ENCODE peak calls at places on chromosomes 1 and 21, in five cellular contexts. One of them, this sample, is unnamed. For H3K4me1, the result is how much of the 10 kb centered on the place peaks cover.

GRCh38 chr1:215819114-215819513 is 252.0 kb downstream of the KCTD3 start:
- DNase-seq in heart right ventricle: no peak
- DNase-seq in tibial artery: no peak
- DNase-seq in mesenchymal stem cell: peak
- DNase-seq in A549: no peak
- DNase-seq in this sample: no peak

GRCh38 chr1:34970220-34970735 is 14.9 kb downstream of the TMEM35B start:
- DNase-seq in heart right ventricle: no peak
- DNase-seq in mesenchymal stem cell: no peak
- DNase-seq in A549: no peak
- DNase-seq in tibial artery: no peak
- DNase-seq in this sample: no peak

GRCh38 chr1:117630423-117630998 is 24.7 kb downstream of the TENT5C start:
- DNase-seq in tibial artery: no peak
- DNase-seq in A549: no peak
- DNase-seq in mesenchymal stem cell: no peak
- DNase-seq in heart right ventricle: peak
- DNase-seq in this sample: no peak

GRCh38 chr1:151935154-151935553 is 25.8 kb upstream of the THEM4 start:
- DNase-seq in heart right ventricle: no peak
- DNase-seq in mesenchymal stem cell: peak
- DNase-seq in A549: no peak
- DNase-seq in tibial artery: no peak
- DNase-seq in this sample: no peak

GRCh38 chr1:89995595-89996397 is 886 bp downstream of the ZNF326 start:
- DNase-seq in mesenchymal stem cell: peak
- DNase-seq in heart right ventricle: no peak
- DNase-seq in tibial artery: no peak
- DNase-seq in A549: no peak
- DNase-seq in this sample: no peak

GRCh38 chr1:68174173-68175113 is 57.9 kb downstream of the WLS start:
- DNase-seq in tibial artery: peak
- DNase-seq in heart right ventricle: peak
- DNase-seq in mesenchymal stem cell: peak
- DNase-seq in A549: peak
- DNase-seq in this sample: no peak

GRCh38 chr1:121408354-121408753 is 223.6 kb downstream of the SRGAP2C start:
- DNase-seq in mesenchymal stem cell: no peak
- DNase-seq in tibial artery: no peak
- DNase-seq in A549: no peak
- DNase-seq in heart right ventricle: no peak
- DNase-seq in this sample: no peak

GRCh38 chr1:53342735-53343470 is 15.0 kb upstream of the LRP8 start:
- DNase-seq in heart right ventricle: no peak
- DNase-seq in mesenchymal stem cell: no peak
- DNase-seq in A549: no peak
- DNase-seq in tibial artery: peak
- DNase-seq in this sample: no peak

GRCh38 chr1:224852901-224853568 is 76.4 kb upstream of the DNAH14 start:
- DNase-seq in A549: peak
- DNase-seq in tibial artery: no peak
- DNase-seq in mesenchymal stem cell: peak
- DNase-seq in heart right ventricle: no peak
- DNase-seq in this sample: no peak

GRCh38 chr1:48761986-48762385 is 14.7 kb downstream of the BEND5 start:
- DNase-seq in A549: no peak
- DNase-seq in tibial artery: no peak
- DNase-seq in heart right ventricle: no peak
- DNase-seq in mesenchymal stem cell: no peak
- DNase-seq in this sample: no peak

GRCh38 chr1:115188680-115189395 is 99.5 kb upstream of the TSPAN2 start:
- DNase-seq in heart right ventricle: no peak
- DNase-seq in mesenchymal stem cell: no peak
- DNase-seq in A549: no peak
- DNase-seq in tibial artery: no peak
- DNase-seq in this sample: no peak

GRCh38 chr1:244353572-244354091 is 98.1 kb downstream of the ADSS2 start:
- DNase-seq in heart right ventricle: peak
- DNase-seq in tibial artery: peak
- DNase-seq in A549: peak
- DNase-seq in mesenchymal stem cell: peak
- DNase-seq in this sample: no peak

GRCh38 chr1:113976609-113977278 is 2.5 kb upstream of the OLFML3 start:
- DNase-seq in mesenchymal stem cell: peak
- DNase-seq in A549: no peak
- DNase-seq in tibial artery: no peak
- DNase-seq in heart right ventricle: peak
- DNase-seq in this sample: no peak

GRCh38 chr21:45559216-45560105 is 17.2 kb upstream of the SLC19A1 start:
- DNase-seq in heart right ventricle: no peak
- DNase-seq in tibial artery: peak
- DNase-seq in mesenchymal stem cell: no peak
- DNase-seq in A549: no peak
- DNase-seq in this sample: no peak

GRCh38 chr1:230377851-230378250 is 48.3 kb downstream of the PGBD5 start:
- DNase-seq in A549: no peak
- DNase-seq in tibial artery: no peak
- DNase-seq in heart right ventricle: no peak
- DNase-seq in mesenchymal stem cell: no peak
- DNase-seq in this sample: no peak

GRCh38 chr1:212440419-212440818 is 7.7 kb downstream of the NENF start:
- DNase-seq in tibial artery: no peak
- DNase-seq in mesenchymal stem cell: no peak
- DNase-seq in heart right ventricle: no peak
- DNase-seq in A549: no peak
- DNase-seq in this sample: no peak

GRCh38 chr1:233025156-233025555 is 74.7 kb downstream of the NTPCR start:
- DNase-seq in mesenchymal stem cell: peak
- DNase-seq in heart right ventricle: peak
- DNase-seq in A549: peak
- DNase-seq in tibial artery: no peak
- DNase-seq in this sample: no peak

GRCh38 chr1:14543191-14543849 is 55.2 kb upstream of the KAZN start:
- DNase-seq in heart right ventricle: no peak
- DNase-seq in tibial artery: no peak
- DNase-seq in mesenchymal stem cell: no peak
- DNase-seq in A549: no peak
- DNase-seq in this sample: no peak

GRCh38 chr1:172293379-172293778 is 127.1 kb upstream of the C1orf105 start:
- DNase-seq in A549: no peak
- DNase-seq in mesenchymal stem cell: peak
- DNase-seq in tibial artery: no peak
- DNase-seq in heart right ventricle: no peak
- DNase-seq in this sample: no peak

GRCh38 chr21:34614693-34615486 is at the start of gene RCAN1:
- DNase-seq in heart right ventricle: peak
- DNase-seq in mesenchymal stem cell: peak
- DNase-seq in tibial artery: peak
- DNase-seq in A549: peak
- DNase-seq in this sample: peak

GRCh38 chr1:86965012-86965826 is 50.8 kb downstream of the HS2ST1 start:
- DNase-seq in heart right ventricle: peak
- DNase-seq in A549: peak
- DNase-seq in mesenchymal stem cell: peak
- DNase-seq in tibial artery: no peak
- DNase-seq in this sample: no peak

GRCh38 chr1:27581823-27582243 is 22.1 kb downstream of the AHDC1 start:
- DNase-seq in A549: no peak
- DNase-seq in tibial artery: peak
- DNase-seq in heart right ventricle: no peak
- DNase-seq in mesenchymal stem cell: no peak
- DNase-seq in this sample: no peak

GRCh38 chr1:58881471-58881994 is 97.7 kb upstream of the JUN start:
- DNase-seq in A549: peak
- DNase-seq in tibial artery: peak
- DNase-seq in mesenchymal stem cell: peak
- DNase-seq in heart right ventricle: no peak
- DNase-seq in this sample: no peak

GRCh38 chr1:60942291-60942690 is 140.1 kb upstream of the NFIA start:
- DNase-seq in A549: no peak
- DNase-seq in mesenchymal stem cell: no peak
- DNase-seq in tibial artery: no peak
- DNase-seq in heart right ventricle: no peak
- DNase-seq in this sample: no peak

GRCh38 chr1:7300893-7301292 is 470.2 kb upstream of the VAMP3 start:
- DNase-seq in tibial artery: no peak
- DNase-seq in A549: peak
- DNase-seq in heart right ventricle: no peak
- DNase-seq in mesenchymal stem cell: peak
- DNase-seq in this sample: no peak

GRCh38 chr1:247293047-247293446 is 37.2 kb downstream of the VN1R5 start:
- DNase-seq in mesenchymal stem cell: no peak
- DNase-seq in heart right ventricle: no peak
- DNase-seq in tibial artery: peak
- DNase-seq in A549: no peak
- DNase-seq in this sample: no peak

GRCh38 chr1:58251415-58252073 is 295.0 kb downstream of the OMA1 start:
- DNase-seq in tibial artery: no peak
- DNase-seq in heart right ventricle: no peak
- DNase-seq in mesenchymal stem cell: no peak
- DNase-seq in A549: no peak
- DNase-seq in this sample: no peak

DNA sequence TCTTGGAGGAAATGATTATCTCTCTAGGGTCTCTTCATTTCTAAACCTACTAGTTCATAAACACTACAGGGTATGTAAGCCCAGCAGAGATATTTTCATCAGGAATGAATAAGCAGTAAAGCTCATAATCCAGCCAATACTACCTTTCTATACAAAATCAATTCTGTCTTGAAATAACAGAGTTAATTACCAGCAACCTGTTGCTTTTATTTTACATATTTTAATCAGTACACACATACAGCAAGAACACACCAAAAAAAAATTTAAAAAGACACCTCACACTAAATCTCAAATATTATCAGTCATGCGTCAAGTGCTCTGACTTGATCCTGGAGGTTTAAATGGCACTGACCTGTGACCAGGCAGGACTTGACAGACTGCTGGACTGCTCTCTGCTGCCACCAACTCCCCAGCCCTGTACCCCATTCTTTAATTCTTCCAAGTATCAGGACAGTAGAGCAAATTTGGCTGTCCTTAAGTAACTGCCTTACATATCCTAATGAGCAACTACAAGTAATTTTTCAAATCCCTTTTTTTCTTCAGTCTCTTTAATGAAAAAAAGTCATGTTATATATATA is 98.5 kb downstream of the CDC42BPA start:
- DNase-seq in tibial artery: no peak
- DNase-seq in mesenchymal stem cell: no peak
- DNase-seq in A549: no peak
- DNase-seq in heart right ventricle: no peak
- DNase-seq in this sample: no peak
- H3K27ac ChIP-seq in tibial artery: no peak
- H3K27ac ChIP-seq in mesenchymal stem cell: no peak
- H3K27ac ChIP-seq in A549: no peak
- H3K27ac ChIP-seq in heart right ventricle: no peak
- H3K27ac ChIP-seq in this sample: no peak

GRCh38 chr1:93668951-93669350 is 12.7 kb downstream of the BCAR3 start:
- DNase-seq in A549: no peak
- DNase-seq in tibial artery: no peak
- DNase-seq in heart right ventricle: no peak
- DNase-seq in mesenchymal stem cell: no peak
- DNase-seq in this sample: no peak

GRCh38 chr1:93666613-93667384 is 14.8 kb downstream of the BCAR3 start:
- DNase-seq in A549: peak
- DNase-seq in mesenchymal stem cell: no peak
- DNase-seq in tibial artery: no peak
- DNase-seq in heart right ventricle: peak
- DNase-seq in this sample: no peak

GRCh38 chr1:93667642-93668041 is 14.0 kb downstream of the BCAR3 start:
- DNase-seq in A549: no peak
- DNase-seq in heart right ventricle: no peak
- DNase-seq in mesenchymal stem cell: no peak
- DNase-seq in tibial artery: no peak
- DNase-seq in this sample: no peak

GRCh38 chr1:93669369-93669768 is 12.3 kb downstream of the BCAR3 start:
- DNase-seq in heart right ventricle: no peak
- DNase-seq in A549: no peak
- DNase-seq in mesenchymal stem cell: peak
- DNase-seq in tibial artery: no peak
- DNase-seq in this sample: no peak

GRCh38 chr1:93668121-93668520 is 13.5 kb downstream of the BCAR3 start:
- DNase-seq in A549: no peak
- DNase-seq in mesenchymal stem cell: peak
- DNase-seq in tibial artery: no peak
- DNase-seq in heart right ventricle: no peak
- DNase-seq in this sample: no peak
- H3K4me1 ChIP-seq in A549: half or more
- H3K4me1 ChIP-seq in mesenchymal stem cell: under half
- H3K4me1 ChIP-seq in tibial artery: half or more
- H3K4me1 ChIP-seq in heart right ventricle: half or more
- H3K4me1 ChIP-seq in this sample: under half

GRCh38 chr1:91070274-91070673 is 48.4 kb upstream of the ZNF644 start:
- DNase-seq in A549: no peak
- DNase-seq in tibial artery: no peak
- DNase-seq in mesenchymal stem cell: no peak
- DNase-seq in heart right ventricle: no peak
- DNase-seq in this sample: no peak
- H3K4me3 ChIP-seq in A549: no peak
- H3K4me3 ChIP-seq in tibial artery: no peak
- H3K4me3 ChIP-seq in mesenchymal stem cell: no peak
- H3K4me3 ChIP-seq in heart right ventricle: no peak
- H3K4me3 ChIP-seq in this sample: no peak

GRCh38 chr1:41493117-41493536 is 8.6 kb upstream of the EDN2 start:
- DNase-seq in A549: peak
- DNase-seq in tibial artery: no peak
- DNase-seq in heart right ventricle: no peak
- DNase-seq in mesenchymal stem cell: peak
- DNase-seq in this sample: no peak
- H3K27ac ChIP-seq in A549: peak
- H3K27ac ChIP-seq in tibial artery: peak
- H3K27ac ChIP-seq in heart right ventricle: no peak
- H3K27ac ChIP-seq in mesenchymal stem cell: no peak
- H3K27ac ChIP-seq in this sample: peak

GRCh38 chr1:19461352-19461645 is 24.0 kb downstream of the CAPZB start:
- DNase-seq in heart right ventricle: no peak
- DNase-seq in A549: no peak
- DNase-seq in mesenchymal stem cell: no peak
- DNase-seq in tibial artery: no peak
- DNase-seq in this sample: no peak

GRCh38 chr1:19458815-19459417 is 26.4 kb downstream of the CAPZB start:
- DNase-seq in mesenchymal stem cell: no peak
- DNase-seq in heart right ventricle: no peak
- DNase-seq in tibial artery: no peak
- DNase-seq in A549: no peak
- DNase-seq in this sample: no peak

GRCh38 chr1:19462781-19463180 is 22.6 kb downstream of the CAPZB start:
- DNase-seq in heart right ventricle: no peak
- DNase-seq in tibial artery: no peak
- DNase-seq in mesenchymal stem cell: no peak
- DNase-seq in A549: no peak
- DNase-seq in this sample: no peak

GRCh38 chr1:19463204-19463803 is 22.0 kb downstream of the CAPZB start:
- DNase-seq in mesenchymal stem cell: no peak
- DNase-seq in heart right ventricle: no peak
- DNase-seq in A549: no peak
- DNase-seq in tibial artery: no peak
- DNase-seq in this sample: peak

GRCh38 chr1:19460535-19461351 is 24.6 kb downstream of the CAPZB start:
- DNase-seq in mesenchymal stem cell: no peak
- DNase-seq in heart right ventricle: no peak
- DNase-seq in tibial artery: no peak
- DNase-seq in A549: no peak
- DNase-seq in this sample: no peak
- H3K4me1 ChIP-seq in mesenchymal stem cell: under half
- H3K4me1 ChIP-seq in heart right ventricle: half or more
- H3K4me1 ChIP-seq in tibial artery: half or more
- H3K4me1 ChIP-seq in A549: under half
- H3K4me1 ChIP-seq in this sample: half or more

This sample was measured in CD8-positive, alpha-beta memory T cell.